ENCODE peak calls at places on chromosomes 7 and 10, in five cellular contexts. S, I, N, Y and F are unnamed samples.

GRCh38 chr10:44004913-44005787 is 356.5 kb upstream of the ZNF32 start:
- DNase-seq in Y (no peak), N (no peak), I (no peak), S (no peak), F (no peak)

GRCh38 chr7:130148561-130148960 is 56.6 kb downstream of the TMEM209 start:
- DNase-seq in S (no peak), Y (no peak), N (no peak), I (no peak), F (no peak)

GRCh38 chr10:49080071-49080470 is 35.3 kb downstream of the VSTM4 start:
- DNase-seq in S (no peak), N (peak), Y (peak), I (no peak), F (no peak)

GRCh38 chr10:62459072-62459471 is 84.9 kb downstream of the ZNF365 start:
- DNase-seq in S (no peak), I (no peak), Y (no peak), N (no peak), F (no peak)

GRCh38 chr10:44956176-44956575 is 3.4 kb upstream of the RASSF4 start:
- DNase-seq in S (no peak), N (no peak), I (no peak), Y (no peak), F (no peak)

GRCh38 chr7:135236727-135237126 is 3.1 kb downstream of the STRA8 start:
- DNase-seq in Y (no peak), I (no peak), N (no peak), S (no peak), F (no peak)

GRCh38 chr10:11153766-11154165 is 136.1 kb downstream of the CELF2 start:
- DNase-seq in I (no peak), S (no peak), N (no peak), Y (no peak), F (no peak)

GRCh38 chr10:97882142-97883091 is 32.8 kb downstream of the GOLGA7B start:
- DNase-seq in I (no peak), Y (no peak), N (no peak), S (no peak), F (no peak)

GRCh38 chr10:101777857-101778145 is 1.9 kb upstream of the FGF8 start:
- DNase-seq in Y (no peak), S (no peak), I (no peak), N (no peak), F (peak)

GRCh38 chr7:2120841-2121830 is 111.6 kb downstream of the MAD1L1 start:
- DNase-seq in S (no peak), N (no peak), Y (no peak), I (no peak), F (no peak)

GRCh38 chr7:141577043-141577839 is 26.0 kb downstream of the AGK start:
- DNase-seq in N (no peak), S (no peak), Y (no peak), I (no peak), F (no peak)

GRCh38 chr10:62384447-62385081 is 10.4 kb downstream of the ZNF365 start:
- DNase-seq in S (no peak), Y (no peak), N (no peak), I (no peak), F (no peak)

GRCh38 chr7:39678935-39679690 is 55.7 kb downstream of the RALA start:
- DNase-seq in N (no peak), S (no peak), I (no peak), Y (no peak), F (no peak)

GRCh38 chr10:13271552-13272163 is 28.2 kb downstream of the PHYH start:
- DNase-seq in N (peak), Y (peak), S (no peak), I (peak), F (no peak)

GRCh38 chr7:36473454-36474282 is 84.0 kb downstream of the ANLN start:
- DNase-seq in S (no peak), Y (peak), N (peak), I (peak), F (no peak)

GRCh38 chr10:3976718-3977117 is 191.7 kb upstream of the KLF6 start:
- DNase-seq in S (no peak), N (no peak), I (no peak), Y (no peak), F (no peak)

GRCh38 chr7:134781171-134781570 is 1.7 kb downstream of the CALD1 start:
- DNase-seq in N (no peak), Y (no peak), S (no peak), I (no peak), F (no peak)

GRCh38 chr7:112182749-112183148 is 23.4 kb downstream of the DOCK4 start:
- DNase-seq in S (no peak), N (no peak), Y (no peak), I (no peak), F (no peak)

GRCh38 chr7:85773116-85773783 is 586.4 kb upstream of the SEMA3D start:
- DNase-seq in N (no peak), S (no peak), I (no peak), Y (no peak), F (no peak)

GRCh38 chr10:113059001-113059780 is 109.1 kb downstream of the TCF7L2 start:
- DNase-seq in N (no peak), I (no peak), S (no peak), Y (no peak), F (no peak)

GRCh38 chr7:77631820-77632219 is 64.4 kb upstream of the RSBN1L start:
- DNase-seq in Y (no peak), N (no peak), I (no peak), S (no peak), F (no peak)

GRCh38 chr7:128236924-128237586 is 4.0 kb upstream of the LEP start:
- DNase-seq in I (no peak), Y (no peak), S (no peak), N (no peak), F (peak)

GRCh38 chr7:85153715-85154114 is 33.1 kb downstream of the SEMA3D start:
- DNase-seq in N (no peak), I (no peak), Y (no peak), S (no peak), F (no peak)

GRCh38 chr10:110221721-110222261 is 14.4 kb downstream of the MXI1 start:
- DNase-seq in I (no peak), N (peak), Y (peak), S (peak), F (peak)

GRCh38 chr10:63522129-63522687 is 1.0 kb downstream of the REEP3 start:
- DNase-seq in I (no peak), Y (no peak), N (no peak), S (no peak), F (no peak)

GRCh38 chr7:116630932-116631449 is 41.0 kb upstream of the MET start:
- DNase-seq in I (no peak), Y (no peak), N (peak), S (no peak), F (peak)

GRCh38 chr7:77348371-77348813 is 67.8 kb downstream of the GSAP start:
- DNase-seq in Y (no peak), N (no peak), S (no peak), I (no peak), F (no peak)

GRCh38 chr7:2012981-2013380 is 219.8 kb downstream of the MAD1L1 start:
- DNase-seq in S (no peak), I (no peak), N (no peak), Y (no peak), F (peak)

GRCh38 chr7:90706067-90706716 is 110.1 kb downstream of the CDK14 start:
- DNase-seq in Y (no peak), I (no peak), S (no peak), N (no peak), F (no peak)

GRCh38 chr10:70085975-70086613 is 33.4 kb downstream of the MACROH2A2 start:
- DNase-seq in I (no peak), N (no peak), Y (no peak), S (no peak), F (no peak)

GRCh38 chr10:91779011-91779605 is 19.1 kb upstream of the TNKS2 start:
- DNase-seq in I (no peak), S (no peak), N (no peak), Y (no peak), F (no peak)

GRCh38 chr10:70265032-70265689 is 18.6 kb downstream of the NPFFR1 start:
- DNase-seq in N (no peak), S (no peak), I (no peak), Y (peak), F (no peak)

GRCh38 chr10:126135177-126135576 is 238.8 kb downstream of the FANK1 start:
- DNase-seq in N (no peak), Y (peak), S (no peak), I (no peak), F (no peak)

DNA sequence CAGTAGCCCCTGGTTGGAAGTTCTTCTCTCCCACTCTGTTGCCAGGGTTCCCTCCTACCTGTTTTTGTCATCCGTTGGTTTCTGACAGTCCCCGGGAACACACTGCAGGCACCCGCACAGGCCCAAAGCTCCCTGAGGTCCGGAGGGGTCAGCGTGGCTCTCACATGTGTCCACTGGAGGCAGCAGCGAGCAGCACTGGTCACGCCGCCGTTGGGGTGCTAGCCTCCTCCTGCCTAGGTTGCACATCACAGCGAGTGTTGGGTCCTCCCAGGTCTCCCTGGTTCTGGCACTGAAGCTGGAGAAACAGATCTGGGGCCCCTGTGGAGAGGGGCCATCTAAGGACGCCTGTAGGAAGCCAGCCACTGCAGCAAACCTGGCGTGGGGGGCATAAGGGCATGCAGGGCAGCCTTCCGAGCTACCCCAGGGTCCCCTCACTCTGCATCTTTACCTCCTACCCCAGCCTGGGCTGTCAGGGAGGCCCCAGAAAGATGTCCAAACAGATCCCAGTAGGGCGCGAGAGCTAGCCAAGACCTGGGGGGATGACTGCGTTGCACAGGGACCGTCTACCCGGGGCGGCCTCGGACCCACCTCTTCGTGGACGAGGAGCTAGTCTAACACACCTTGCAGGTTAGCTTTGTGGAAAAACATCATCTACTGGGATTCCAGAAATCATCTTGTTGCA is 28.9 kb downstream of the LRRC27 start:
- DNase-seq in N (no peak), S (no peak), I (peak), Y (peak), F (no peak)
- TF ChIP-seq CTCF in N (peak), S (no peak), I (peak), Y (peak), F (peak)

GRCh38 chr7:131861620-131862346 is 305.4 kb upstream of the PODXL start:
- DNase-seq in I (no peak), Y (no peak), N (no peak), S (no peak), F (no peak)
- TF ChIP-seq CTCF in I (no peak), Y (no peak), N (no peak), S (no peak), F (no peak)

GRCh38 chr10:1698185-1698584 is 39.1 kb downstream of the ADARB2 start:
- DNase-seq in N (no peak), I (no peak), S (no peak), Y (no peak), F (no peak)
- TF ChIP-seq CTCF in N (no peak), I (no peak), S (no peak), Y (no peak), F (no peak)

DNA sequence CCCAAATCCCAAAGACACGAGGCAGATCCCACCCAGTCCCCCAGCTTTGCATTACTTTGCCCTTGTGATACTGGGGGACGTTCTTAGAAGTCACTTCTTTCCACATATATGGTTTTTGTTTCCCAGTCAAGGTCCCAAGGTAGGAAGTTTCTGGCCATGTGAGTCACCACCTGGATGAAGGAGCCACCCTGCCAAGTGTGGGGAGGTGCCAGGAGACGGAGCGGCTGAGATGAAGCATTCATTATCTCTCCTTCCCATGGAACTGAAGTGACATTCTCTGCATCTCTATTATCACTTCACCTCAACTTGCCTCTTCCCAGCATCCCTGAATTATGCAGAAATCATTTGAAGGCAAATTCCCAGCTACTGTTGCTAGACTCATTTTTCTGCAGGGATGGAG is 136.2 kb upstream of the INSYN2A start:
- DNase-seq in Y (no peak), N (no peak), S (no peak), I (no peak), F (no peak)
- TF ChIP-seq CTCF in Y (no peak), N (no peak), S (no peak), I (no peak), F (no peak)

GRCh38 chr7:7330997-7331396 is 148.7 kb downstream of the C1GALT1 start:
- DNase-seq in Y (peak), N (peak), I (no peak), S (no peak), F (no peak)
- TF ChIP-seq CTCF in Y (peak), N (no peak), I (no peak), S (no peak), F (peak)

GRCh38 chr10:123148414-123149161 is 652 bp downstream of the HMX2 start:
- DNase-seq in N (peak), I (no peak), S (no peak), Y (no peak), F (no peak)

GRCh38 chr10:123149162-123149567 is 1.2 kb downstream of the HMX2 start:
- DNase-seq in S (no peak), Y (no peak), I (no peak), N (peak), F (no peak)

GRCh38 chr10:123146013-123146891 is 1.7 kb upstream of the HMX2 start:
- DNase-seq in S (no peak), Y (peak), I (no peak), N (peak), F (no peak)

GRCh38 chr10:123146892-123147634 is 873 bp upstream of the HMX2 start:
- DNase-seq in Y (peak), N (no peak), S (no peak), I (no peak), F (no peak)

GRCh38 chr10:123147635-123148413 is at the start of gene HMX2:
- DNase-seq in S (no peak), Y (no peak), I (no peak), N (peak), F (no peak)
- TF ChIP-seq CTCF in S (no peak), Y (peak), I (no peak), N (no peak), F (no peak)

DNA sequence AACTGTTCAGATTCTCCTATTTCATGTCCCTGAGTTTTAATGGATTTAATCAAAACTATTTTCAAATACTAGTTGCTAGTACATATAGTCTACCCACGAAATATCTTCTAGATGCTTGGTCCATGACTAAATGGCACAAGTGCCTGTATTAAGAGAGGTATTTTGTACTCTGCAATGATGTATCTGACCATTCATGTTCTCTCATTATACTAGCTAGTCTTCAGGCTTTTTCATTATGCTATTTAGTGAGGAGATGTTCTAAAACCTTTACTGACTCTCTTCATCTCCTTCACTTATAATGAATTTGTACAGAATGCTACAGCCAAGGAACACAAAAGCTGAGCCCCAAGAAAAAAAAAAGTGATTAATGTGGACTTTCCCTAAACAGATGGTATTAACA is 222.5 kb downstream of the AHR start:
- DNase-seq in S (no peak), N (no peak), I (no peak), Y (no peak), F (no peak)
- TF ChIP-seq CTCF in S (no peak), N (no peak), I (no peak), Y (no peak), F (no peak)

GRCh38 chr7:92793656-92794205 is 42.6 kb downstream of the CDK6 start:
- DNase-seq in I (no peak), S (no peak), Y (no peak), N (no peak), F (no peak)

GRCh38 chr7:92784935-92785334 is 51.4 kb downstream of the CDK6 start:
- DNase-seq in Y (no peak), N (no peak), I (no peak), S (no peak), F (no peak)

GRCh38 chr7:92790987-92791386 is 45.4 kb downstream of the CDK6 start:
- DNase-seq in S (no peak), Y (no peak), I (no peak), N (no peak), F (no peak)

GRCh38 chr7:92785923-92786322 is 50.5 kb downstream of the CDK6 start:
- DNase-seq in I (no peak), Y (no peak), N (no peak), S (no peak), F (no peak)

GRCh38 chr7:92788559-92789183 is 47.7 kb downstream of the CDK6 start:
- DNase-seq in I (no peak), S (no peak), Y (no peak), N (no peak), F (no peak)
- TF ChIP-seq CTCF in I (no peak), S (no peak), Y (no peak), N (no peak), F (no peak)